ENCODE peak calls at places on chromosomes 13 and 19, in nine cellular contexts. One of them, this sample, is unnamed.

GRCh38 chr13:30776661-30777060 is 41.3 kb downstream of the ALOX5AP start:
- DNase-seq in testis: no peak
- DNase-seq in foreskin keratinocyte: no peak
- DNase-seq in HFFc6: no peak
- DNase-seq in brain microvascular endothelial cell: no peak
- DNase-seq in lower leg skin: no peak
- DNase-seq in transverse colon: no peak
- DNase-seq in Caco-2: no peak
- DNase-seq in dorsolateral prefrontal cortex: no peak
- DNase-seq in this sample: no peak

GRCh38 chr19:50875795-50876422 is 2.7 kb downstream of the KLK2 start:
- DNase-seq in testis: no peak
- DNase-seq in foreskin keratinocyte: no peak
- DNase-seq in HFFc6: no peak
- DNase-seq in brain microvascular endothelial cell: no peak
- DNase-seq in lower leg skin: no peak
- DNase-seq in transverse colon: no peak
- DNase-seq in Caco-2: no peak
- DNase-seq in dorsolateral prefrontal cortex: no peak
- DNase-seq in this sample: peak

GRCh38 chr19:41325947-41326706 is 16.2 kb downstream of the CCDC97 start:
- DNase-seq in testis: no peak
- DNase-seq in foreskin keratinocyte: no peak
- DNase-seq in HFFc6: peak
- DNase-seq in brain microvascular endothelial cell: peak
- DNase-seq in lower leg skin: no peak
- DNase-seq in transverse colon: peak
- DNase-seq in Caco-2: no peak
- DNase-seq in dorsolateral prefrontal cortex: no peak
- DNase-seq in this sample: peak

GRCh38 chr19:38769635-38770211 is 3.6 kb downstream of the LGALS7 start:
- DNase-seq in testis: peak
- DNase-seq in foreskin keratinocyte: peak
- DNase-seq in HFFc6: peak
- DNase-seq in brain microvascular endothelial cell: peak
- DNase-seq in lower leg skin: peak
- DNase-seq in transverse colon: peak
- DNase-seq in Caco-2: no peak
- DNase-seq in dorsolateral prefrontal cortex: peak
- DNase-seq in this sample: peak

GRCh38 chr13:100100115-100100879 is 11.4 kb downstream of the PCCA start:
- DNase-seq in testis: peak
- DNase-seq in foreskin keratinocyte: peak
- DNase-seq in HFFc6: peak
- DNase-seq in brain microvascular endothelial cell: peak
- DNase-seq in lower leg skin: no peak
- DNase-seq in transverse colon: no peak
- DNase-seq in Caco-2: no peak
- DNase-seq in dorsolateral prefrontal cortex: no peak
- DNase-seq in this sample: no peak

GRCh38 chr13:96766311-96766710 is 228.0 kb downstream of the OXGR1 start:
- DNase-seq in testis: no peak
- DNase-seq in foreskin keratinocyte: no peak
- DNase-seq in HFFc6: no peak
- DNase-seq in brain microvascular endothelial cell: no peak
- DNase-seq in lower leg skin: no peak
- DNase-seq in transverse colon: no peak
- DNase-seq in Caco-2: no peak
- DNase-seq in dorsolateral prefrontal cortex: no peak
- DNase-seq in this sample: no peak

GRCh38 chr19:9958451-9958850 is 22.1 kb upstream of the OLFM2 start:
- DNase-seq in testis: no peak
- DNase-seq in foreskin keratinocyte: peak
- DNase-seq in HFFc6: peak
- DNase-seq in brain microvascular endothelial cell: peak
- DNase-seq in lower leg skin: no peak
- DNase-seq in transverse colon: no peak
- DNase-seq in Caco-2: no peak
- DNase-seq in dorsolateral prefrontal cortex: no peak
- DNase-seq in this sample: no peak

GRCh38 chr19:9941236-9941635 is 4.9 kb upstream of the OLFM2 start:
- DNase-seq in testis: no peak
- DNase-seq in foreskin keratinocyte: peak
- DNase-seq in HFFc6: peak
- DNase-seq in brain microvascular endothelial cell: no peak
- DNase-seq in lower leg skin: no peak
- DNase-seq in transverse colon: no peak
- DNase-seq in Caco-2: no peak
- DNase-seq in dorsolateral prefrontal cortex: no peak
- DNase-seq in this sample: no peak

GRCh38 chr13:29758591-29759114 is 91.8 kb downstream of the UBL3 start:
- DNase-seq in testis: no peak
- DNase-seq in foreskin keratinocyte: no peak
- DNase-seq in HFFc6: peak
- DNase-seq in brain microvascular endothelial cell: peak
- DNase-seq in lower leg skin: no peak
- DNase-seq in transverse colon: peak
- DNase-seq in Caco-2: no peak
- DNase-seq in dorsolateral prefrontal cortex: no peak
- DNase-seq in this sample: peak

GRCh38 chr19:46639356-46640061 is 3.5 kb upstream of the GNG8 start:
- DNase-seq in testis: peak
- DNase-seq in foreskin keratinocyte: no peak
- DNase-seq in HFFc6: peak
- DNase-seq in brain microvascular endothelial cell: no peak
- DNase-seq in lower leg skin: no peak
- DNase-seq in transverse colon: peak
- DNase-seq in Caco-2: no peak
- DNase-seq in dorsolateral prefrontal cortex: no peak
- DNase-seq in this sample: peak

GRCh38 chr19:46753420-46754155 is 7.3 kb upstream of the STRN4 start:
- DNase-seq in testis: peak
- DNase-seq in foreskin keratinocyte: no peak
- DNase-seq in HFFc6: no peak
- DNase-seq in brain microvascular endothelial cell: no peak
- DNase-seq in lower leg skin: no peak
- DNase-seq in transverse colon: peak
- DNase-seq in Caco-2: no peak
- DNase-seq in dorsolateral prefrontal cortex: no peak
- DNase-seq in this sample: peak

GRCh38 chr13:47890146-47890814 is 110.8 kb downstream of the SUCLA2 start:
- DNase-seq in testis: no peak
- DNase-seq in foreskin keratinocyte: no peak
- DNase-seq in HFFc6: no peak
- DNase-seq in brain microvascular endothelial cell: no peak
- DNase-seq in lower leg skin: no peak
- DNase-seq in transverse colon: no peak
- DNase-seq in Caco-2: no peak
- DNase-seq in dorsolateral prefrontal cortex: no peak
- DNase-seq in this sample: no peak

GRCh38 chr19:53991224-53992113 is at the start of gene CACNG6:
- DNase-seq in testis: no peak
- DNase-seq in foreskin keratinocyte: no peak
- DNase-seq in HFFc6: no peak
- DNase-seq in brain microvascular endothelial cell: no peak
- DNase-seq in lower leg skin: no peak
- DNase-seq in transverse colon: no peak
- DNase-seq in Caco-2: peak
- DNase-seq in dorsolateral prefrontal cortex: no peak
- DNase-seq in this sample: peak

GRCh38 chr13:97849305-97849704 is 104.2 kb upstream of the IPO5 start:
- DNase-seq in testis: no peak
- DNase-seq in foreskin keratinocyte: peak
- DNase-seq in HFFc6: peak
- DNase-seq in brain microvascular endothelial cell: no peak
- DNase-seq in lower leg skin: no peak
- DNase-seq in transverse colon: no peak
- DNase-seq in Caco-2: no peak
- DNase-seq in dorsolateral prefrontal cortex: no peak
- DNase-seq in this sample: peak

GRCh38 chr19:5166262-5166661 is 174.3 kb downstream of the PTPRS start:
- DNase-seq in testis: no peak
- DNase-seq in foreskin keratinocyte: peak
- DNase-seq in HFFc6: peak
- DNase-seq in brain microvascular endothelial cell: peak
- DNase-seq in lower leg skin: no peak
- DNase-seq in transverse colon: no peak
- DNase-seq in Caco-2: no peak
- DNase-seq in dorsolateral prefrontal cortex: no peak
- DNase-seq in this sample: no peak

GRCh38 chr13:79385694-79386093 is 20.4 kb downstream of the RBM26 start:
- DNase-seq in testis: no peak
- DNase-seq in foreskin keratinocyte: peak
- DNase-seq in HFFc6: no peak
- DNase-seq in brain microvascular endothelial cell: no peak
- DNase-seq in lower leg skin: no peak
- DNase-seq in transverse colon: no peak
- DNase-seq in Caco-2: no peak
- DNase-seq in dorsolateral prefrontal cortex: no peak
- DNase-seq in this sample: peak

GRCh38 chr13:59856281-59856810 is 307.4 kb downstream of the DIAPH3 start:
- DNase-seq in testis: no peak
- DNase-seq in foreskin keratinocyte: no peak
- DNase-seq in HFFc6: no peak
- DNase-seq in brain microvascular endothelial cell: no peak
- DNase-seq in lower leg skin: no peak
- DNase-seq in transverse colon: peak
- DNase-seq in Caco-2: no peak
- DNase-seq in dorsolateral prefrontal cortex: no peak
- DNase-seq in this sample: no peak

GRCh38 chr13:44141725-44142539 is 231.7 kb upstream of the SERP2 start:
- DNase-seq in testis: peak
- DNase-seq in foreskin keratinocyte: peak
- DNase-seq in HFFc6: peak
- DNase-seq in brain microvascular endothelial cell: peak
- DNase-seq in lower leg skin: peak
- DNase-seq in transverse colon: peak
- DNase-seq in Caco-2: peak
- DNase-seq in dorsolateral prefrontal cortex: peak
- DNase-seq in this sample: peak
- TF ChIP-seq CTCF in testis: no peak
- TF ChIP-seq CTCF in foreskin keratinocyte: no peak
- TF ChIP-seq CTCF in HFFc6: no peak
- TF ChIP-seq CTCF in brain microvascular endothelial cell: no peak
- TF ChIP-seq CTCF in lower leg skin: no peak
- TF ChIP-seq CTCF in transverse colon: peak
- TF ChIP-seq CTCF in Caco-2: no peak
- TF ChIP-seq CTCF in dorsolateral prefrontal cortex: no peak
- TF ChIP-seq CTCF in this sample: no peak

DNA sequence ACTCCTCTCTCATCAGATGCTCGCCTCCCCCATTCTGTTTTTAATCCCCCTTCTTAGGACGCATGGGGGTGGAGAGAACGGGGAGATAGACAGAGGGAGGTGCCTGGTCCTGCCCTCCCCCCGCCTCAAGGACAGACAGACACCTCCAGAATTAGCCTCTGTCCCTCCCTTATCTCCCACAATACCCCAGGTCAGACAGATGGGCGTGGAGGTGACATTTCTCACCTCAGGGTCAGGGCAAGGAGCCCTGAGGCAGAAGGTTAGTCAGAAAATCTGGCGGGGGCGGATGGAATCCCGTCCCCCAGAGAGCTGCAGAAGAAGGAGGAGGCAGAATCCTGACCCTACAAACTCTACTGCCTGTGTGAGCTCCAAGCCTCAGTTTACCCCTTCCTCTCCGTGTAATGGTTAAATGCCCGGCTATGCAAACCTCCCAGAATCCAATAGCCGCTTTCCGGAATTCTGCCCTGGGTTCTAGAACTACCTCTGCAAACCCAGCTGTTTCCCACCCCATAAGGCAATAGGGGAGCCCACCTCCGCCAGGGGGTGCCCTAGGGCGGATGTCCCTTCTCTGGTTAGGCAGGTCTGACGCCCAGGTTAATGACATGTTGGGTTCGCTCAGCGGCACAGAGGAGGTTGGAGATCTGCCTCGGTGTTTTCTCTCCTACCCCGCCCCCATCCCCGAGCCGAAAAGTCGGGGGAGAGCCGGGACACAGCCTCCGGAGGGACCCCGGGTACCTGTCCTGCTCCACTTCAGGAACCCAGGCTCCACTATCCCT is 900 bp downstream of the PPP1R13L start:
- DNase-seq in testis: peak
- DNase-seq in foreskin keratinocyte: peak
- DNase-seq in HFFc6: no peak
- DNase-seq in brain microvascular endothelial cell: peak
- DNase-seq in lower leg skin: no peak
- DNase-seq in transverse colon: peak
- DNase-seq in Caco-2: peak
- DNase-seq in dorsolateral prefrontal cortex: no peak
- DNase-seq in this sample: peak
- TF ChIP-seq CTCF in testis: no peak
- TF ChIP-seq CTCF in foreskin keratinocyte: peak
- TF ChIP-seq CTCF in HFFc6: peak
- TF ChIP-seq CTCF in brain microvascular endothelial cell: peak
- TF ChIP-seq CTCF in lower leg skin: no peak
- TF ChIP-seq CTCF in transverse colon: peak
- TF ChIP-seq CTCF in Caco-2: peak
- TF ChIP-seq CTCF in dorsolateral prefrontal cortex: no peak
- TF ChIP-seq CTCF in this sample: peak

DNA sequence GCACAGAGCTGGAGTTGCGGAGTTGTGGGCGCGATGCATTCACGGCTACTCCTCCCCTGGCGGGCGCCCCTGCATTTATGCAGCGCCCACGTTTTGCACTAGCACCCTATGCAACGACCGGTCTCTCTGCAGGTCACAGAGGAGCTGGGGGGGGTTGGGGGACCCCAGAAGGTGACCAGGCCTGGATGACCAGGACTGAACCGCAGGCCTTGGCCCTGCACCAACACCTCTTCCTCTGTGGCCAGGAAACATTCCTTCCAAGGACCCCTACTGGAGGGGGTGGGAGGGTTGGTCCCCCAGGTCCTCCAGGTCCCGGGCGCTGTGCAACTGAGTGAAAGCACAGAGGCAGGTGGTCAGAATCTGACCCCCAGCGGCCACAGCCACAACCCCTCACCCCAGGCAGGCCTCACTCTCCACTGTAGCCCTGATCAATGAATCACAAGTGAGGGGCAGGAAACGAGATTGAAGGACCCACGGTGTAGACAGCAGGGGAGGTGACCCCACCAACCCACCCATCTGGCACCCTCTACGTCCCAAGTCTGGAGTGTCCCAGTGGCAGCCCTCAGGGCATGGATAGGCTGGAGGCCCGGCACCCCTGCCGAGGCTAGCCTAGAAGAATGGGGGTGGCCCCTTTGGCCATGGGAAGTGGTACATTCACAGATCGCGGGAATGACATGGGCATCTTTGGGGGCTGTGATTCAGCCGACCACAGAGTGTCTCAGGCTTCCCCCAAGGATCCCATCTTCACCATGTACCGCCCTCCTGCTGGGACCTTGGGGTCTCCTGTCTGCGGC is 11.1 kb upstream of the MKNK2 start:
- DNase-seq in testis: no peak
- DNase-seq in foreskin keratinocyte: no peak
- DNase-seq in HFFc6: no peak
- DNase-seq in brain microvascular endothelial cell: no peak
- DNase-seq in lower leg skin: no peak
- DNase-seq in transverse colon: no peak
- DNase-seq in Caco-2: no peak
- DNase-seq in dorsolateral prefrontal cortex: no peak
- DNase-seq in this sample: no peak
- TF ChIP-seq CTCF in testis: no peak
- TF ChIP-seq CTCF in foreskin keratinocyte: no peak
- TF ChIP-seq CTCF in HFFc6: no peak
- TF ChIP-seq CTCF in brain microvascular endothelial cell: peak
- TF ChIP-seq CTCF in lower leg skin: no peak
- TF ChIP-seq CTCF in transverse colon: no peak
- TF ChIP-seq CTCF in Caco-2: no peak
- TF ChIP-seq CTCF in dorsolateral prefrontal cortex: no peak
- TF ChIP-seq CTCF in this sample: peak

GRCh38 chr19:18291019-18291524 is 9.7 kb upstream of the JUND start:
- DNase-seq in testis: no peak
- DNase-seq in foreskin keratinocyte: no peak
- DNase-seq in HFFc6: no peak
- DNase-seq in brain microvascular endothelial cell: no peak
- DNase-seq in lower leg skin: no peak
- DNase-seq in transverse colon: no peak
- DNase-seq in Caco-2: no peak
- DNase-seq in dorsolateral prefrontal cortex: no peak
- DNase-seq in this sample: no peak
- TF ChIP-seq CTCF in testis: no peak
- TF ChIP-seq CTCF in foreskin keratinocyte: no peak
- TF ChIP-seq CTCF in HFFc6: no peak
- TF ChIP-seq CTCF in brain microvascular endothelial cell: peak
- TF ChIP-seq CTCF in lower leg skin: no peak
- TF ChIP-seq CTCF in transverse colon: no peak
- TF ChIP-seq CTCF in Caco-2: no peak
- TF ChIP-seq CTCF in dorsolateral prefrontal cortex: no peak
- TF ChIP-seq CTCF in this sample: no peak